ENCODE peak calls at places on chromosome 15, in eight cellular contexts. One of them, this sample, is unnamed.

GRCh38 chr15:100279446-100279845 is 62.3 kb downstream of the ADAMTS17 start:
- DNase-seq in endodermal cell: no peak
- DNase-seq in fibroblast of lung: peak
- DNase-seq in A549: no peak
- DNase-seq in heart left ventricle: no peak
- DNase-seq in HFF-Myc: no peak
- DNase-seq in dorsolateral prefrontal cortex: no peak
- DNase-seq in cardiac muscle cell: peak
- DNase-seq in this sample: no peak

GRCh38 chr15:101162701-101163483 is 89.0 kb downstream of the CHSY1 start:
- DNase-seq in endodermal cell: no peak
- DNase-seq in fibroblast of lung: no peak
- DNase-seq in A549: no peak
- DNase-seq in heart left ventricle: peak
- DNase-seq in HFF-Myc: no peak
- DNase-seq in dorsolateral prefrontal cortex: peak
- DNase-seq in cardiac muscle cell: peak
- DNase-seq in this sample: no peak

GRCh38 chr15:101407439-101407838 is 82.1 kb downstream of the PCSK6 start:
- DNase-seq in endodermal cell: no peak
- DNase-seq in fibroblast of lung: no peak
- DNase-seq in A549: no peak
- DNase-seq in heart left ventricle: no peak
- DNase-seq in HFF-Myc: no peak
- DNase-seq in dorsolateral prefrontal cortex: no peak
- DNase-seq in cardiac muscle cell: no peak
- DNase-seq in this sample: no peak

GRCh38 chr15:69185706-69186105 is 25.3 kb downstream of the GLCE start:
- DNase-seq in endodermal cell: no peak
- DNase-seq in fibroblast of lung: no peak
- DNase-seq in A549: no peak
- DNase-seq in heart left ventricle: no peak
- DNase-seq in HFF-Myc: no peak
- DNase-seq in dorsolateral prefrontal cortex: no peak
- DNase-seq in cardiac muscle cell: no peak
- DNase-seq in this sample: no peak

GRCh38 chr15:74788716-74789151 is 6.9 kb downstream of the CSK start:
- DNase-seq in endodermal cell: no peak
- DNase-seq in fibroblast of lung: no peak
- DNase-seq in A549: no peak
- DNase-seq in heart left ventricle: no peak
- DNase-seq in HFF-Myc: no peak
- DNase-seq in dorsolateral prefrontal cortex: no peak
- DNase-seq in cardiac muscle cell: no peak
- DNase-seq in this sample: no peak

GRCh38 chr15:56871180-56871579 is 47.3 kb upstream of the TCF12 start:
- DNase-seq in endodermal cell: no peak
- DNase-seq in fibroblast of lung: peak
- DNase-seq in A549: peak
- DNase-seq in heart left ventricle: no peak
- DNase-seq in HFF-Myc: peak
- DNase-seq in dorsolateral prefrontal cortex: no peak
- DNase-seq in cardiac muscle cell: peak
- DNase-seq in this sample: no peak

GRCh38 chr15:43207024-43207423 is 13.8 kb downstream of the EPB42 start:
- DNase-seq in endodermal cell: peak
- DNase-seq in fibroblast of lung: no peak
- DNase-seq in A549: no peak
- DNase-seq in heart left ventricle: no peak
- DNase-seq in HFF-Myc: no peak
- DNase-seq in dorsolateral prefrontal cortex: no peak
- DNase-seq in cardiac muscle cell: no peak
- DNase-seq in this sample: no peak

GRCh38 chr15:55909036-55909811 is 84.2 kb downstream of the NEDD4 start:
- DNase-seq in endodermal cell: no peak
- DNase-seq in fibroblast of lung: peak
- DNase-seq in A549: peak
- DNase-seq in heart left ventricle: no peak
- DNase-seq in HFF-Myc: peak
- DNase-seq in dorsolateral prefrontal cortex: no peak
- DNase-seq in cardiac muscle cell: peak
- DNase-seq in this sample: no peak

GRCh38 chr15:58043192-58043903 is 22.2 kb downstream of the ALDH1A2 start:
- DNase-seq in endodermal cell: peak
- DNase-seq in fibroblast of lung: peak
- DNase-seq in A549: peak
- DNase-seq in heart left ventricle: peak
- DNase-seq in HFF-Myc: no peak
- DNase-seq in dorsolateral prefrontal cortex: no peak
- DNase-seq in cardiac muscle cell: peak
- DNase-seq in this sample: no peak

GRCh38 chr15:78682013-78682651 is 41.1 kb upstream of the CHRNB4 start:
- DNase-seq in endodermal cell: no peak
- DNase-seq in fibroblast of lung: no peak
- DNase-seq in A549: no peak
- DNase-seq in heart left ventricle: no peak
- DNase-seq in HFF-Myc: no peak
- DNase-seq in dorsolateral prefrontal cortex: no peak
- DNase-seq in cardiac muscle cell: no peak
- DNase-seq in this sample: no peak

GRCh38 chr15:57735406-57735805 is 28.9 kb downstream of the POLR2M start:
- DNase-seq in endodermal cell: no peak
- DNase-seq in fibroblast of lung: no peak
- DNase-seq in A549: no peak
- DNase-seq in heart left ventricle: no peak
- DNase-seq in HFF-Myc: no peak
- DNase-seq in dorsolateral prefrontal cortex: no peak
- DNase-seq in cardiac muscle cell: no peak
- DNase-seq in this sample: peak

GRCh38 chr15:74497584-74497983 is 36.6 kb upstream of the UBL7 start:
- DNase-seq in endodermal cell: no peak
- DNase-seq in fibroblast of lung: no peak
- DNase-seq in A549: no peak
- DNase-seq in heart left ventricle: no peak
- DNase-seq in HFF-Myc: no peak
- DNase-seq in dorsolateral prefrontal cortex: no peak
- DNase-seq in cardiac muscle cell: no peak
- DNase-seq in this sample: peak

GRCh38 chr15:28019594-28020320 is 79.4 kb downstream of the OCA2 start:
- DNase-seq in endodermal cell: no peak
- DNase-seq in fibroblast of lung: no peak
- DNase-seq in A549: no peak
- DNase-seq in heart left ventricle: no peak
- DNase-seq in HFF-Myc: no peak
- DNase-seq in dorsolateral prefrontal cortex: no peak
- DNase-seq in cardiac muscle cell: no peak
- DNase-seq in this sample: no peak

GRCh38 chr15:77029166-77030041 is 34.5 kb downstream of the PSTPIP1 start:
- DNase-seq in endodermal cell: peak
- DNase-seq in fibroblast of lung: no peak
- DNase-seq in A549: no peak
- DNase-seq in heart left ventricle: peak
- DNase-seq in HFF-Myc: no peak
- DNase-seq in dorsolateral prefrontal cortex: no peak
- DNase-seq in cardiac muscle cell: no peak
- DNase-seq in this sample: no peak

GRCh38 chr15:38605744-38606143 is 41.1 kb upstream of the RASGRP1 start:
- DNase-seq in endodermal cell: no peak
- DNase-seq in fibroblast of lung: no peak
- DNase-seq in A549: no peak
- DNase-seq in heart left ventricle: no peak
- DNase-seq in HFF-Myc: no peak
- DNase-seq in dorsolateral prefrontal cortex: no peak
- DNase-seq in cardiac muscle cell: no peak
- DNase-seq in this sample: no peak

GRCh38 chr15:48086582-48086981 is 34.2 kb upstream of the SLC24A5 start:
- DNase-seq in endodermal cell: no peak
- DNase-seq in fibroblast of lung: peak
- DNase-seq in A549: no peak
- DNase-seq in heart left ventricle: no peak
- DNase-seq in HFF-Myc: no peak
- DNase-seq in dorsolateral prefrontal cortex: no peak
- DNase-seq in cardiac muscle cell: peak
- DNase-seq in this sample: no peak

DNA sequence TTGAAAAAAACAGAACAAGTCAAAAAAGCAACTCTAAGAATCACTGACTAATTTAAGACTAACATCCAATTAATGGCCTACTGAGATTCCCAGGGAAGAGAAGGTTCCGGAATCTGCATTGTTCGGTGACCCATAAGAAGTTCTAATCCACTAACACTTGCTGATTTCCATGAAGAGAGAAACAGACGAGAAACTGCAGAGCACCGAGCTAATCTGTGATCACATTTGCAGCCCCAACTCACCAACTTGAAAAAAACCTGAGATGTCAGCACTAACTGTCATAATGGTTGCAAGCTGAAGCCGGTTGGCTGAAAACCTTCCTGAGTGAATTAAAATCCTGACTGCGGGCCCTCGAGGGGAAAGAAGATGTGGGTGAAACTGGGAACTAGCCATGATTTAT is 204.9 kb upstream of the IGF1R start:
- DNase-seq in endodermal cell: no peak
- DNase-seq in fibroblast of lung: no peak
- DNase-seq in A549: no peak
- DNase-seq in heart left ventricle: no peak
- DNase-seq in HFF-Myc: no peak
- DNase-seq in dorsolateral prefrontal cortex: no peak
- DNase-seq in cardiac muscle cell: no peak
- DNase-seq in this sample: no peak
- TF ChIP-seq CTCF in endodermal cell: no peak
- TF ChIP-seq CTCF in fibroblast of lung: no peak
- TF ChIP-seq CTCF in A549: no peak
- TF ChIP-seq CTCF in heart left ventricle: no peak
- TF ChIP-seq CTCF in HFF-Myc: no peak
- TF ChIP-seq CTCF in dorsolateral prefrontal cortex: no peak
- TF ChIP-seq CTCF in cardiac muscle cell: no peak
- TF ChIP-seq CTCF in this sample: no peak

DNA sequence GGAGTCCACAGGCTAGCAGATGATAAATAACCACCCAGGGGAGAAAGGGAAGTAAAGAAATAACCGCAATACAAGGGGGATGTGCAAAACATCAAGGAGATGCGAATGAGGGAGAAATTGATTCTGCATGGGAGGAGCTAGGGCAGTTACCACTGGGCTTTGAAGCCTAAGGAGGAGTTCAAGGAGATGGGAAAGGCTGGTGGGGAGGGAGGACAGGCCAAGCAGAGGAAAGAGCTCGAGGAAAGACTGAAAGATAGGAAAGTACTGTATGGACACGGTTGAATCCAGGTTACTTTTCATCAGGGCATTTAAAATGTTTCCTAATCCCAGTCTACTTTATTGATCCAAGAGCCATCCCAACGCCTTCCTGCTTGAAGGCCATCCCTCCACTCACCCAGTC is 2.6 kb downstream of the THSD4 start:
- DNase-seq in endodermal cell: no peak
- DNase-seq in fibroblast of lung: no peak
- DNase-seq in A549: no peak
- DNase-seq in heart left ventricle: no peak
- DNase-seq in HFF-Myc: no peak
- DNase-seq in dorsolateral prefrontal cortex: no peak
- DNase-seq in cardiac muscle cell: no peak
- DNase-seq in this sample: no peak
- H3K4me3 ChIP-seq in endodermal cell: no peak
- H3K4me3 ChIP-seq in fibroblast of lung: no peak
- H3K4me3 ChIP-seq in A549: no peak
- H3K4me3 ChIP-seq in heart left ventricle: no peak
- H3K4me3 ChIP-seq in HFF-Myc: no peak
- H3K4me3 ChIP-seq in dorsolateral prefrontal cortex: no peak
- H3K4me3 ChIP-seq in cardiac muscle cell: no peak
- H3K4me3 ChIP-seq in this sample: no peak

GRCh38 chr15:59197459-59197858 is 9.2 kb upstream of the LDHAL6B start:
- DNase-seq in endodermal cell: no peak
- DNase-seq in fibroblast of lung: no peak
- DNase-seq in A549: no peak
- DNase-seq in heart left ventricle: no peak
- DNase-seq in HFF-Myc: no peak
- DNase-seq in dorsolateral prefrontal cortex: no peak
- DNase-seq in cardiac muscle cell: no peak
- DNase-seq in this sample: no peak
- TF ChIP-seq CTCF in endodermal cell: no peak
- TF ChIP-seq CTCF in fibroblast of lung: no peak
- TF ChIP-seq CTCF in A549: no peak
- TF ChIP-seq CTCF in heart left ventricle: no peak
- TF ChIP-seq CTCF in HFF-Myc: no peak
- TF ChIP-seq CTCF in dorsolateral prefrontal cortex: no peak
- TF ChIP-seq CTCF in cardiac muscle cell: no peak
- TF ChIP-seq CTCF in this sample: no peak

GRCh38 chr15:92725171-92725570 is 69.6 kb upstream of the FAM174B start:
- DNase-seq in endodermal cell: no peak
- DNase-seq in fibroblast of lung: peak
- DNase-seq in A549: no peak
- DNase-seq in heart left ventricle: no peak
- DNase-seq in HFF-Myc: no peak
- DNase-seq in dorsolateral prefrontal cortex: no peak
- DNase-seq in cardiac muscle cell: no peak
- DNase-seq in this sample: no peak
- H3K4me3 ChIP-seq in endodermal cell: peak
- H3K4me3 ChIP-seq in fibroblast of lung: no peak
- H3K4me3 ChIP-seq in A549: no peak
- H3K4me3 ChIP-seq in heart left ventricle: no peak
- H3K4me3 ChIP-seq in HFF-Myc: no peak
- H3K4me3 ChIP-seq in dorsolateral prefrontal cortex: no peak
- H3K4me3 ChIP-seq in cardiac muscle cell: no peak
- H3K4me3 ChIP-seq in this sample: no peak